ENCODE peak calls at places on chromosomes 13 and 19, in nine cellular contexts. L is neural crest cell; Z is cardiac fibroblast; R is astrocyte of the spinal cord; E is AG04450; V is Caco-2; G is CD8-positive, alpha-beta T cell; M is K562; U is IMR-90. F is an unnamed sample.

GRCh38 chr13:27449936-27450828 is at the start of gene MTIF3:
- DNase-seq in L (peak), Z (peak), R (peak), E (peak), V (peak), G (peak), M (peak), U (peak), F (peak)

GRCh38 chr19:28213476-28214082 is 999.4 kb downstream of the UQCRFS1 start:
- DNase-seq in L (no peak), Z (no peak), R (no peak), E (no peak), V (peak), G (no peak), M (peak), U (no peak), F (no peak)

GRCh38 chr19:6800991-6801396 is 28.5 kb downstream of the VAV1 start:
- DNase-seq in L (no peak), Z (peak), R (peak), E (no peak), V (no peak), G (no peak), M (no peak), U (peak), F (no peak)

GRCh38 chr19:13082192-13083007 is 20.3 kb downstream of the LYL1 start:
- DNase-seq in L (no peak), Z (peak), R (peak), E (no peak), V (peak), G (no peak), M (peak), U (peak), F (no peak)

GRCh38 chr13:50228527-50228926 is 213.3 kb downstream of the KCNRG start:
- DNase-seq in L (no peak), Z (no peak), R (no peak), E (no peak), V (no peak), G (no peak), M (no peak), U (no peak), F (no peak)

GRCh38 chr19:39399684-39400465 is 6.8 kb upstream of the ZFP36 start:
- DNase-seq in L (no peak), Z (no peak), R (no peak), E (no peak), V (no peak), G (no peak), M (no peak), U (no peak), F (no peak)

GRCh38 chr19:16638666-16639065 is 10.7 kb upstream of the MED26 start:
- DNase-seq in L (no peak), Z (no peak), R (no peak), E (no peak), V (no peak), G (no peak), M (no peak), U (no peak), F (no peak)

GRCh38 chr19:46487178-46487801 is 8.4 kb downstream of the PNMA8B start:
- DNase-seq in L (no peak), Z (no peak), R (no peak), E (no peak), V (no peak), G (no peak), M (no peak), U (no peak), F (no peak)

GRCh38 chr13:72255908-72256307 is 388.9 kb upstream of the DACH1 start:
- DNase-seq in L (peak), Z (peak), R (peak), E (no peak), V (peak), G (no peak), M (no peak), U (no peak), F (no peak)

GRCh38 chr13:51004918-51005460 is 95.4 kb downstream of the RNASEH2B start:
- DNase-seq in L (no peak), Z (no peak), R (no peak), E (no peak), V (no peak), G (no peak), M (no peak), U (no peak), F (no peak)

GRCh38 chr19:39546599-39546998 is 6.6 kb upstream of the EID2 start:
- DNase-seq in L (no peak), Z (no peak), R (no peak), E (no peak), V (no peak), G (no peak), M (no peak), U (no peak), F (no peak)

GRCh38 chr13:75489502-75490263 is 7.7 kb upstream of the TBC1D4 start:
- DNase-seq in L (no peak), Z (peak), R (peak), E (peak), V (no peak), G (no peak), M (no peak), U (peak), F (no peak)

GRCh38 chr19:36838784-36839324 is 667 bp upstream of the ZNF790 start:
- DNase-seq in L (no peak), Z (peak), R (no peak), E (no peak), V (no peak), G (no peak), M (no peak), U (peak), F (no peak)

GRCh38 chr13:95137096-95137495 is 164.2 kb downstream of the ABCC4 start:
- DNase-seq in L (no peak), Z (no peak), R (peak), E (no peak), V (no peak), G (no peak), M (no peak), U (peak), F (no peak)

GRCh38 chr13:96898212-96898611 is 96.1 kb downstream of the OXGR1 start:
- DNase-seq in L (no peak), Z (peak), R (peak), E (no peak), V (no peak), G (no peak), M (no peak), U (no peak), F (peak)

GRCh38 chr13:94662274-94662945 is 49.9 kb downstream of the SOX21 start:
- DNase-seq in L (no peak), Z (no peak), R (no peak), E (no peak), V (no peak), G (no peak), M (peak), U (no peak), F (no peak)

GRCh38 chr19:55702131-55702627 is 27.2 kb downstream of the EPN1 start:
- DNase-seq in L (no peak), Z (peak), R (no peak), E (no peak), V (peak), G (no peak), M (peak), U (no peak), F (no peak)

GRCh38 chr19:912181-913079 is 589 bp downstream of the R3HDM4 start:
- DNase-seq in L (no peak), Z (no peak), R (no peak), E (no peak), V (no peak), G (no peak), M (peak), U (no peak), F (no peak)

GRCh38 chr19:3849092-3849491 is 19.7 kb downstream of the ZFR2 start:
- DNase-seq in L (peak), Z (no peak), R (no peak), E (no peak), V (peak), G (peak), M (peak), U (no peak), F (no peak)

GRCh38 chr13:32228330-32229041 is 86.7 kb downstream of the ZAR1L start:
- DNase-seq in L (no peak), Z (no peak), R (peak), E (peak), V (peak), G (no peak), M (no peak), U (peak), F (no peak)

GRCh38 chr13:44230071-44230470 is 143.6 kb upstream of the SERP2 start:
- DNase-seq in L (no peak), Z (no peak), R (no peak), E (no peak), V (peak), G (no peak), M (no peak), U (peak), F (no peak)

GRCh38 chr13:68304287-68304893 is 1074.3 kb upstream of the PCDH9 start:
- DNase-seq in L (no peak), Z (peak), R (peak), E (no peak), V (peak), G (no peak), M (peak), U (no peak), F (peak)

GRCh38 chr13:31334994-31335549 is 135.3 kb downstream of the B3GLCT start:
- DNase-seq in L (no peak), Z (no peak), R (no peak), E (no peak), V (no peak), G (no peak), M (no peak), U (no peak), F (no peak)

GRCh38 chr19:11699931-11700794 is 38.6 kb downstream of the ZNF823 start:
- DNase-seq in L (peak), Z (peak), R (peak), E (peak), V (peak), G (no peak), M (peak), U (peak), F (no peak)

GRCh38 chr19:9075064-9075964 is 11.5 kb upstream of the OR1M1 start:
- DNase-seq in L (no peak), Z (peak), R (peak), E (peak), V (no peak), G (no peak), M (peak), U (peak), F (peak)

GRCh38 chr13:71358218-71358617 is 508.8 kb downstream of the DACH1 start:
- DNase-seq in L (no peak), Z (no peak), R (no peak), E (no peak), V (no peak), G (no peak), M (no peak), U (no peak), F (no peak)

DNA sequence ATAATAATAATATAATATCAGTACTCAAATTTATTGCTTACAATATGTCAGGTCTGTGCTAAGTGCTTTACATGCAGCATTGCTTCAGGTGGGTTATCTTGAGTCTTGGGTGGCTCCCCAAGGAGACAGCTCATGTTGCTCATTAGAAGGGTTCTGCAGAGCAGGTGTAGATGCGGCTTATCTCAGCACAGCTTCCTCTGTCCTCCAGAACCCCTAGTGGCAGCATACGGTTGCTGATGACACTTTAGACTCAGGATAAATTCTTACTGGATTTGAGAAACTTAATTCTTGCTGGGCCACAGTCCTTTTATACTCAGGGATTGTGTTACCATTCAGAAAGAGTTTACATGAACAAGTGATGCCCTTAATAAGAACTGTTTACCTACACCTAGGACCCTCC is 8.9 kb downstream of the COG3 start:
- DNase-seq in L (no peak), Z (no peak), R (no peak), E (no peak), V (peak), G (no peak), M (peak), U (no peak), F (no peak)
- TF ChIP-seq CTCF in L (peak), Z (peak), R (peak), E (peak), V (peak), G (peak), M (peak), U (peak), F (peak)

GRCh38 chr19:15633122-15633521 is 7.6 kb upstream of the CYP4F3 start:
- DNase-seq in L (no peak), Z (no peak), R (no peak), E (no peak), V (no peak), G (no peak), M (no peak), U (no peak), F (no peak)

GRCh38 chr19:15634105-15634504 is 6.6 kb upstream of the CYP4F3 start:
- DNase-seq in L (no peak), Z (no peak), R (no peak), E (no peak), V (no peak), G (no peak), M (no peak), U (no peak), F (no peak)

GRCh38 chr19:15628236-15629002 is 12.3 kb upstream of the CYP4F3 start:
- DNase-seq in L (no peak), Z (no peak), R (no peak), E (no peak), V (no peak), G (no peak), M (no peak), U (no peak), F (no peak)

GRCh38 chr19:15631817-15632216 is 8.9 kb upstream of the CYP4F3 start:
- DNase-seq in L (no peak), Z (peak), R (no peak), E (no peak), V (peak), G (peak), M (peak), U (no peak), F (no peak)

DNA sequence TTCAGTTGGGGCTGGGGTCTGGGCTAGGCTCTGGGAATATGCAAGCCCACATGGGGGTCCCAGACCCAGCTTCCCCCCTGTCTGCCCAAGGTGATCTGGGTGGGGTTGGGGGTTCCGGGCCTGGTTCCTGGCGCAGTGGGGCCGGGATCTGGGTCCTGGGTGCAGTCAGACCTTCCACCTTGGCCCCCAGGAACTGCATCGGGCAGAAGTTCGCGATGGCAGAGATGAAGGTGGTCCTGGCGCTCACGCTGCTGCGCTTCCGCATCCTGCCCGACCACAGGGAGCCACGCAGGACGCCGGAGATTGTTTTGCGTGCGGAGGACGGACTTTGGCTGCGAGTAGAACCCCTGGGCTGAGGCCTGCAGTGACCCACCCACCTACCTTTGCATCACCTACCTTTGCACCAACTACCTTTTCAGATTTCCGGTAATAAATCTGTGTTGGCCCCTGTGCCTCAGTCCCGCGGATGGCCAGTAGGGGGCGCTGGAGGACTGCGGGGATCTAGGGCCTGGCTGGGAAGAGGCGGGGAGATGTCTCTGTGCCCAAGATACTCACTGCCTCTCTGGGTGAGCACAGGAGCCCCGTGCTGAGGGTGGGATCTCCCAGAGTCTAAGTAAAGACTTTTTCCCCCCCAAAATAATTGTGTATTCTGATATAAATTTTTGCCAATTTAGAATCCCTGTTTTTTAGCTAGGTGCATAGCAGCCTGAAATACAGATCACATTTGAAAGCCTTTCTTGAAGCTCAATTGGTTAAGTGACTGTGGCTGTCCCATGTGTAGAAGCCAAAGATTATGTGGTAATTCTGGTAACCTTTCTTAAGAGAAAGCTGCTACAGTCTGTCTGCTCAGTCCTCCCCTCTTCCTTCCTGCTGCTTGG is 11.5 kb upstream of the CYP4F3 start:
- DNase-seq in L (peak), Z (peak), R (peak), E (peak), V (peak), G (peak), M (peak), U (peak), F (no peak)
- TF ChIP-seq CTCF in L (peak), Z (peak), R (peak), E (peak), V (peak), G (peak), M (peak), U (peak), F (peak)

GRCh38 chr13:47455581-47455980 is 545.5 kb downstream of the SUCLA2 start:
- DNase-seq in L (no peak), Z (no peak), R (no peak), E (no peak), V (no peak), G (no peak), M (no peak), U (no peak), F (no peak)

GRCh38 chr13:47463726-47464125 is 537.3 kb downstream of the SUCLA2 start:
- DNase-seq in L (no peak), Z (peak), R (peak), E (peak), V (no peak), G (no peak), M (no peak), U (peak), F (peak)

GRCh38 chr13:47463002-47463401 is 538.1 kb downstream of the SUCLA2 start:
- DNase-seq in L (no peak), Z (no peak), R (no peak), E (no peak), V (no peak), G (no peak), M (no peak), U (no peak), F (no peak)

GRCh38 chr13:47457631-47458030 is 543.4 kb downstream of the SUCLA2 start:
- DNase-seq in L (no peak), Z (peak), R (no peak), E (no peak), V (no peak), G (no peak), M (no peak), U (peak), F (no peak)

DNA sequence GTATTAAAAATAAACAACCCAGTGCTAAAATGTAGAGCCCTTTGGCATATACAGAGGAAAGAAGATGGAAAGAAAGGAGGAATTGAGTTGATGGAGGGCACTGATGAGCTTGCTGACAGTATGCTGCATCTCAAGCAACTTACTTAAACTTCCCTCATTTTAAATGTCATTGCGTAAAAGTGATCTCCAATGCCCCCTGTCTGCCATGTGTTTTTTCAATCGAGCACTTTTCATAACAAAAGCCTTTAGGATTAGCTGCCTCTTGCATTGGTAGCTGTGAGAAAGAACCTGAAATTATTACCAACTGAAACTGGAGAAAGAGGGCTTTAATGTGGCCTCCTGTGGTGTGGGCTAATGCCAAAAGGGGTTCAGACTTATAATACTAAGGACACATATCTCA is 541.6 kb downstream of the SUCLA2 start:
- DNase-seq in L (no peak), Z (peak), R (peak), E (no peak), V (no peak), G (no peak), M (no peak), U (peak), F (no peak)
- TF ChIP-seq CTCF in L (peak), Z (peak), R (peak), E (peak), V (peak), G (no peak), M (no peak), U (peak), F (peak)

GRCh38 chr19:51407631-51408131 is 9.8 kb downstream of the SIGLEC10 start:
- DNase-seq in L (no peak), Z (peak), R (no peak), E (no peak), V (peak), G (peak), M (peak), U (peak), F (no peak)
- TF ChIP-seq CTCF in L (peak), Z (peak), R (peak), E (peak), V (peak), G (peak), M (peak), U (peak), F (peak)

F was measured in retinal pigment epithelial cell.